ENCODE peak calls at places on chromosomes 11 and 22, in five cellular contexts. One of them, this sample, is unnamed.

GRCh38 chr22:49586244-49586748 is 241.4 kb downstream of the BRD1 start:
- DNase-seq in HEK293T: no peak
- DNase-seq in SK-N-SH: no peak
- DNase-seq in GM12878: no peak
- DNase-seq in HepG2: peak
- DNase-seq in this sample: no peak

GRCh38 chr11:44946268-44946667 is 4.4 kb downstream of the TP53I11 start:
- DNase-seq in HEK293T: no peak
- DNase-seq in SK-N-SH: no peak
- DNase-seq in GM12878: no peak
- DNase-seq in HepG2: no peak
- DNase-seq in this sample: no peak

GRCh38 chr11:35145249-35145648 is 6.3 kb downstream of the CD44 start:
- DNase-seq in HEK293T: no peak
- DNase-seq in SK-N-SH: no peak
- DNase-seq in GM12878: peak
- DNase-seq in HepG2: no peak
- DNase-seq in this sample: peak

GRCh38 chr11:78698612-78699011 is 123.9 kb upstream of the NARS2 start:
- DNase-seq in HEK293T: no peak
- DNase-seq in SK-N-SH: no peak
- DNase-seq in GM12878: no peak
- DNase-seq in HepG2: no peak
- DNase-seq in this sample: no peak

GRCh38 chr11:111327908-111328624 is 29.7 kb downstream of the POU2AF3 start:
- DNase-seq in HEK293T: no peak
- DNase-seq in SK-N-SH: no peak
- DNase-seq in GM12878: no peak
- DNase-seq in HepG2: no peak
- DNase-seq in this sample: no peak

GRCh38 chr22:45478108-45478771 is 24.4 kb upstream of the FBLN1 start:
- DNase-seq in HEK293T: no peak
- DNase-seq in SK-N-SH: no peak
- DNase-seq in GM12878: no peak
- DNase-seq in HepG2: peak
- DNase-seq in this sample: no peak

GRCh38 chr11:125075242-125075625 is 12.1 kb downstream of the SLC37A2 start:
- DNase-seq in HEK293T: no peak
- DNase-seq in SK-N-SH: no peak
- DNase-seq in GM12878: no peak
- DNase-seq in HepG2: no peak
- DNase-seq in this sample: no peak

GRCh38 chr11:61966673-61967176 is 709 bp downstream of the FTH1 start:
- DNase-seq in HEK293T: peak
- DNase-seq in SK-N-SH: peak
- DNase-seq in GM12878: no peak
- DNase-seq in HepG2: no peak
- DNase-seq in this sample: peak

GRCh38 chr11:279966-280761 is 2.0 kb downstream of the NLRP6 start:
- DNase-seq in HEK293T: no peak
- DNase-seq in SK-N-SH: peak
- DNase-seq in GM12878: no peak
- DNase-seq in HepG2: no peak
- DNase-seq in this sample: no peak

DNA sequence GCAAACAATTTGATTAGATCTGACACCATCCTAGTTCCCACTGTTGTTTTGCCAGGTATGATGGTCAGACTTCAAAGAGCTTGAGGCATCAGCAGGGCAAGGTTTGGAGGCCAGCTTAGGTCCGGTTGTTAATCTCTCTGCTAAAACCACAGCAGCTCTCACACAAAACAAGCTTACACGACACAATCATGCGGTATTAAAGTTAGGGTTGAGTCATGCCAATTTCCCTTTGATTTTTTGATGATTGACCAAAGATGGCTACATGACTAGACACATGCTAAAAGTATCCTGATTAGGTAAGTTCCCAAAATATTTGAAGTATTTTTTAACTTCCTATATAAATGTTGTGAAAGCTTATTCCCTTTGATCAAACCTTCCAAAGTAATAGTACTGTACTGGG is 145.9 kb downstream of the ELP4 start:
- DNase-seq in HEK293T: no peak
- DNase-seq in SK-N-SH: no peak
- DNase-seq in GM12878: no peak
- DNase-seq in HepG2: peak
- DNase-seq in this sample: no peak
- TF ChIP-seq FOXM1 in HEK293T: no peak
- TF ChIP-seq FOXM1 in SK-N-SH: no peak
- TF ChIP-seq FOXM1 in GM12878: no peak
- TF ChIP-seq FOXM1 in HepG2: no peak
- TF ChIP-seq FOXM1 in this sample: no peak

GRCh38 chr22:43014062-43014875 is 680 bp downstream of the PACSIN2 start:
- DNase-seq in HEK293T: peak
- DNase-seq in SK-N-SH: peak
- DNase-seq in GM12878: no peak
- DNase-seq in HepG2: peak
- DNase-seq in this sample: peak
- TF ChIP-seq FOXM1 in HEK293T: no peak
- TF ChIP-seq FOXM1 in SK-N-SH: no peak
- TF ChIP-seq FOXM1 in GM12878: no peak
- TF ChIP-seq FOXM1 in HepG2: no peak
- TF ChIP-seq FOXM1 in this sample: no peak

GRCh38 chr11:130467116-130467990 is 18.9 kb downstream of the ADAMTS15 start:
- DNase-seq in HEK293T: no peak
- DNase-seq in SK-N-SH: no peak
- DNase-seq in GM12878: no peak
- DNase-seq in HepG2: no peak
- DNase-seq in this sample: no peak
- TF ChIP-seq FOXM1 in HEK293T: no peak
- TF ChIP-seq FOXM1 in SK-N-SH: no peak
- TF ChIP-seq FOXM1 in GM12878: no peak
- TF ChIP-seq FOXM1 in HepG2: no peak
- TF ChIP-seq FOXM1 in this sample: no peak

GRCh38 chr22:25148149-25148691 is 51.4 kb upstream of the CRYBB3 start:
- DNase-seq in HEK293T: no peak
- DNase-seq in SK-N-SH: no peak
- DNase-seq in GM12878: no peak
- DNase-seq in HepG2: no peak
- DNase-seq in this sample: peak
- TF ChIP-seq FOXM1 in HEK293T: no peak
- TF ChIP-seq FOXM1 in SK-N-SH: no peak
- TF ChIP-seq FOXM1 in GM12878: no peak
- TF ChIP-seq FOXM1 in HepG2: no peak
- TF ChIP-seq FOXM1 in this sample: no peak

GRCh38 chr11:41461057-41461681 is 1.7 kb upstream of the LRRC4C start:
- DNase-seq in HEK293T: no peak
- DNase-seq in SK-N-SH: no peak
- DNase-seq in GM12878: no peak
- DNase-seq in HepG2: peak
- DNase-seq in this sample: peak
- TF ChIP-seq FOXM1 in HEK293T: no peak
- TF ChIP-seq FOXM1 in SK-N-SH: no peak
- TF ChIP-seq FOXM1 in GM12878: no peak
- TF ChIP-seq FOXM1 in HepG2: no peak
- TF ChIP-seq FOXM1 in this sample: no peak

GRCh38 chr11:66476841-66477251 is 3.4 kb upstream of the DPP3 start:
- DNase-seq in HEK293T: no peak
- DNase-seq in SK-N-SH: peak
- DNase-seq in GM12878: no peak
- DNase-seq in HepG2: no peak
- DNase-seq in this sample: no peak
- TF ChIP-seq FOXM1 in HEK293T: no peak
- TF ChIP-seq FOXM1 in SK-N-SH: no peak
- TF ChIP-seq FOXM1 in GM12878: no peak
- TF ChIP-seq FOXM1 in HepG2: no peak
- TF ChIP-seq FOXM1 in this sample: no peak

GRCh38 chr11:37948258-37948657 is 1350.2 kb upstream of the RAG2 start:
- DNase-seq in HEK293T: no peak
- DNase-seq in SK-N-SH: no peak
- DNase-seq in GM12878: no peak
- DNase-seq in HepG2: no peak
- DNase-seq in this sample: no peak
- TF ChIP-seq FOXM1 in HEK293T: no peak
- TF ChIP-seq FOXM1 in SK-N-SH: no peak
- TF ChIP-seq FOXM1 in GM12878: no peak
- TF ChIP-seq FOXM1 in HepG2: no peak
- TF ChIP-seq FOXM1 in this sample: no peak

DNA sequence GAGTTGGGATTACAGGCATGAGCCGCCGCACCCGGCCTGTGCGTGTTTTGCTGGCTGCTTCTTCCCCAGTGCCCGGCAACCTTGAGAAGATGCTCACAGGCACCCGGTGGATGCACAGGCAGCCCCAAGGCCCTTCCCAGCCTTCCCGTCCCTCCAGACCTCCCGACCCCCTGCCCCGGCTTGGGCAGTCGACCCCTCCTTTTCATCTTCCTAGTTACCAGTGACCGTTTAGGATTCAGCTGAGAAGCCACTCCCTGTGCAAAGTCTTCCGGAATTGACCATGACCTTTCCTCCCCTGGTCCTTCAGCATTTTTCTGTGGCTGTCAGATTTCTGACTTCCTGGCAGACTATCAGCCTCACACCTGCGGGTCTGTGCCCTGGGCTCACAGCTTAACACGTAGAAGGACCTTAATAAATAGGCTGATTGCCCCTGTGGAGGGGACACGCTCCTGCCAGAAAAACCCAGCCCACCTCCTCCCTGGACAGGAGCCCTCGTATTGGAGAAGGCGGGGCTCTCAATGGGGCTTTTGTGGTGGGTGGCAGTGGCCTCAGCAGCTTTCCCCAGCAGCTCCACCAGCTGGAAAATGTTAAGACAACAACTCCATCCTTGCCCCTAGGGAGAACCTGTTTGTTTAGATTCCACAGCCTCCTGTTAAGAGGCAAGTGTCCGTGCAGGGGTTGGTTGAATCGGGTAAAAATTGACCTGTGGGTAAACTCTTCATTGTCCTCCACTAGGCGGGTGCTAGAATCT is 10.4 kb upstream of the ANO1 start:
- DNase-seq in HEK293T: no peak
- DNase-seq in SK-N-SH: peak
- DNase-seq in GM12878: no peak
- DNase-seq in HepG2: no peak
- DNase-seq in this sample: no peak
- TF ChIP-seq FOXM1 in HEK293T: no peak
- TF ChIP-seq FOXM1 in SK-N-SH: no peak
- TF ChIP-seq FOXM1 in GM12878: no peak
- TF ChIP-seq FOXM1 in HepG2: no peak
- TF ChIP-seq FOXM1 in this sample: no peak

GRCh38 chr11:126357969-126358762 is 2.7 kb downstream of the ST3GAL4 start:
- DNase-seq in HEK293T: no peak
- DNase-seq in SK-N-SH: no peak
- DNase-seq in GM12878: no peak
- DNase-seq in HepG2: peak
- DNase-seq in this sample: no peak

GRCh38 chr11:126361400-126361799 is 5.9 kb downstream of the ST3GAL4 start:
- DNase-seq in HEK293T: no peak
- DNase-seq in SK-N-SH: no peak
- DNase-seq in GM12878: no peak
- DNase-seq in HepG2: no peak
- DNase-seq in this sample: no peak

GRCh38 chr11:126360049-126360446 is 4.6 kb downstream of the ST3GAL4 start:
- DNase-seq in HEK293T: no peak
- DNase-seq in SK-N-SH: no peak
- DNase-seq in GM12878: no peak
- DNase-seq in HepG2: no peak
- DNase-seq in this sample: no peak

GRCh38 chr11:126358763-126359160 is 3.3 kb downstream of the ST3GAL4 start:
- DNase-seq in HEK293T: no peak
- DNase-seq in SK-N-SH: no peak
- DNase-seq in GM12878: no peak
- DNase-seq in HepG2: no peak
- DNase-seq in this sample: no peak

GRCh38 chr11:126359431-126360048 is 4.1 kb downstream of the ST3GAL4 start:
- DNase-seq in HEK293T: no peak
- DNase-seq in SK-N-SH: peak
- DNase-seq in GM12878: no peak
- DNase-seq in HepG2: no peak
- DNase-seq in this sample: peak
- TF ChIP-seq FOXM1 in HEK293T: no peak
- TF ChIP-seq FOXM1 in SK-N-SH: no peak
- TF ChIP-seq FOXM1 in GM12878: no peak
- TF ChIP-seq FOXM1 in HepG2: no peak
- TF ChIP-seq FOXM1 in this sample: no peak